ENCODE peak calls at places on chromosome 9, in four cellular contexts. C is K562, O is WTC11, L is HepG2. H is an unnamed sample.

GRCh38 chr9:89089176-89089575 is 89.4 kb downstream of the SHC3 start:
- DNase-seq in C (no peak), O (no peak), L (no peak), H (no peak)

GRCh38 chr9:119768266-119768665 is 399.0 kb upstream of the BRINP1 start:
- DNase-seq in O (no peak), L (no peak), C (no peak), H (no peak)

GRCh38 chr9:113446323-113446740 is 17.2 kb upstream of the RGS3 start:
- DNase-seq in L (peak; percentile 47), O (no peak), C (peak; percentile 38), H (peak; percentile 25)

GRCh38 chr9:94827584-94828304 is 101.2 kb downstream of the AOPEP start:
- DNase-seq in C (no peak), O (no peak), L (peak; percentile 96), H (no peak)

GRCh38 chr9:77752566-77752965 is 104.4 kb upstream of the GNA14 start:
- DNase-seq in O (no peak), L (no peak), C (no peak), H (no peak)

GRCh38 chr9:129597355-129598088 is 23.4 kb downstream of the C9orf50 start:
- DNase-seq in L (peak; percentile 93), C (no peak), O (peak; percentile 74), H (no peak)

GRCh38 chr9:92728831-92729734 is 35.5 kb downstream of the BICD2 start:
- DNase-seq in L (peak; percentile 16), O (no peak), C (peak; percentile 36), H (no peak)

GRCh38 chr9:128420651-128421473 is at the start of gene CERCAM:
- DNase-seq in O (peak; percentile 65), L (peak; percentile 34), C (peak; percentile 92), H (no peak)

GRCh38 chr9:117156150-117156688 is 258.6 kb downstream of the ASTN2 start:
- DNase-seq in L (no peak), C (no peak), O (no peak), H (no peak)

GRCh38 chr9:83199240-83199639 is 136.3 kb upstream of the RASEF start:
- DNase-seq in C (no peak), O (no peak), L (peak; percentile 44), H (no peak)

GRCh38 chr9:69186841-69187611 is 12.9 kb downstream of the TJP2 start:
- DNase-seq in C (no peak), O (no peak), L (no peak), H (no peak)

GRCh38 chr9:89721971-89722530 is 117.2 kb downstream of the GADD45G start:
- DNase-seq in L (no peak), C (no peak), O (no peak), H (no peak)

GRCh38 chr9:117696141-117696540 is 8.1 kb upstream of the TLR4 start:
- DNase-seq in O (no peak), L (no peak), C (no peak), H (no peak)

GRCh38 chr9:114003756-114004155 is 74.3 kb downstream of the AMBP start:
- DNase-seq in O (no peak), C (no peak), L (no peak), H (no peak)

GRCh38 chr9:99398241-99398640 is 176.2 kb downstream of the SEC61B start:
- DNase-seq in C (no peak), L (no peak), O (no peak), H (no peak)

GRCh38 chr9:91900057-91900816 is 49.8 kb downstream of the ROR2 start:
- DNase-seq in O (no peak), C (peak; percentile 81), L (no peak), H (no peak)

GRCh38 chr9:70531286-70531685 is 116.8 kb upstream of the KLF9 start:
- DNase-seq in C (no peak), O (no peak), L (no peak), H (no peak)

GRCh38 chr9:114282926-114283325 is 40.0 kb upstream of the ORM1 start:
- DNase-seq in L (no peak), O (no peak), C (no peak), H (no peak)

GRCh38 chr9:127397722-127398647 is 1.0 kb downstream of the SLC2A8 start:
- DNase-seq in C (peak; percentile 47), O (peak; percentile 52), L (peak; percentile 36), H (no peak)

GRCh38 chr9:90825586-90825985 is 24.0 kb downstream of the SYK start:
- DNase-seq in O (no peak), L (no peak), C (no peak), H (no peak)

GRCh38 chr9:114908104-114908621 is 22.2 kb downstream of the TNFSF8 start:
- DNase-seq in L (peak; percentile 83), O (no peak), C (no peak), H (no peak)

GRCh38 chr9:135608999-135609317 is 30.4 kb downstream of the GLT6D1 start:
- DNase-seq in C (no peak), O (no peak), L (no peak), H (no peak)

GRCh38 chr9:4866239-4866969 is 73.7 kb downstream of the RCL1 start:
- DNase-seq in L (no peak), O (no peak), C (no peak), H (no peak)

GRCh38 chr9:73615557-73615956 is 463.9 kb downstream of the ANXA1 start:
- DNase-seq in C (no peak), O (no peak), L (no peak), H (no peak)

GRCh38 chr9:14326264-14326826 is 12.4 kb upstream of the NFIB start:
- DNase-seq in L (no peak), O (no peak), C (no peak), H (no peak)

GRCh38 chr9:124658165-124659017 is 112.7 kb downstream of the NR6A1 start:
- DNase-seq in L (peak; percentile 76), O (peak; percentile 30), C (peak; percentile 23), H (peak; percentile 93)
- TF ChIP-seq ETV6 in L (no peak), O (no peak), C (no peak), H (no peak)

GRCh38 chr9:134591082-134591571 is 50.5 kb upstream of the COL5A1 start:
- DNase-seq in L (no peak), O (no peak), C (no peak), H (no peak)
- TF ChIP-seq ETV6 in L (no peak), O (no peak), C (no peak), H (no peak)

GRCh38 chr9:26331223-26331622 is 561.4 kb downstream of the CAAP1 start:
- DNase-seq in O (no peak), C (no peak), L (no peak), H (no peak)
- TF ChIP-seq ETV6 in O (no peak), C (no peak), L (no peak), H (no peak)

GRCh38 chr9:137280478-137281344 is 3.2 kb downstream of the TOR4A start:
- DNase-seq in L (no peak), O (peak; percentile 66), C (no peak), H (no peak)
- TF ChIP-seq ETV6 in L (no peak), O (peak; percentile 66), C (no peak), H (no peak)

DNA sequence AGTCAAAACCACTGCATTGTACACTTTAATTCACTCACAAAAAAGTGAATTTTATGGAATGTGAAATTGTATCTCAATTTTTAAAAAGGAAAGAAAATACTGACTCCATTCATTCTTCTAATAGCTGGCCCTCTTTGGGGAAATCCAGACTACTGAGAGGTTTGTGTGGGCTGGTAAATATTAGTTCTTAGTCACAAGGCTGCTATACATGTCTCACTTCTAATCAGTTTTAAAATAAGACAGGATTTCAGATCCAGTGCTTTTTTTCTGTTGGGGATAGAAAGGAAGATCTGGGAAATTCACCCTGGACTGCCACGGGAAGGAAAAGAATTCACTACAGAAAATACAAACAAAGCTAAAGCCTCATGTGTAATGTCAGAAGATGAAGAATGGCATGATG is 32.7 kb upstream of the ADAMTSL1 start:
- DNase-seq in C (no peak), L (no peak), O (no peak), H (no peak)
- TF ChIP-seq ETV6 in C (no peak), L (no peak), O (no peak), H (no peak)

GRCh38 chr9:38133595-38133994 is 64.6 kb upstream of the SHB start:
- DNase-seq in C (peak; percentile 33), L (no peak), O (no peak), H (no peak)

GRCh38 chr9:38137342-38137741 is 68.3 kb upstream of the SHB start:
- DNase-seq in O (no peak), L (no peak), C (no peak), H (no peak)

GRCh38 chr9:38138276-38138675 is 69.2 kb upstream of the SHB start:
- DNase-seq in O (no peak), L (no peak), C (no peak), H (no peak)

GRCh38 chr9:38134578-38134977 is 65.6 kb upstream of the SHB start:
- DNase-seq in O (no peak), L (no peak), C (no peak), H (no peak)

GRCh38 chr9:38136386-38136785 is 67.4 kb upstream of the SHB start:
- DNase-seq in L (no peak), C (no peak), O (no peak), H (no peak)
- TF ChIP-seq ETV6 in L (no peak), C (no peak), O (no peak), H (no peak)

GRCh38 chr9:110133608-110134214 is 74.2 kb downstream of the C9orf152 start:
- DNase-seq in O (no peak), L (no peak), C (no peak), H (no peak)
- TF ChIP-seq ETV6 in O (no peak), L (no peak), C (no peak), H (no peak)

H was measured in GM12878.